ENCODE peak calls at places on chromosome 15, in four cellular contexts. H, Z, O and R are unnamed samples.
A peak's percentile ranks its signal among the peaks of the same experiment; 100 is the strongest.

GRCh38 chr15:74978503-74978902 is 16.9 kb upstream of the SCAMP5 start:
- DNase-seq in Z (no peak), O (no peak), H (no peak), R (no peak)

GRCh38 chr15:41573396-41573795 is 14.4 kb downstream of the TYRO3 start:
- DNase-seq in H (no peak), O (no peak), Z (no peak), R (no peak)

GRCh38 chr15:40550381-40551037 is 14.3 kb downstream of the CCDC32 start:
- DNase-seq in Z (no peak), H (no peak), O (no peak), R (no peak)

GRCh38 chr15:66065325-66065724 is 188.2 kb downstream of the MEGF11 start:
- DNase-seq in H (peak; percentile 40), Z (no peak), O (no peak), R (no peak)

GRCh38 chr15:23648920-23649515 is 1.4 kb upstream of the MAGEL2 start:
- DNase-seq in Z (peak; percentile 82), O (no peak), H (no peak), R (no peak)

GRCh38 chr15:77160562-77161481 is 89.9 kb upstream of the TSPAN3 start:
- DNase-seq in Z (peak; percentile 16), O (no peak), H (no peak), R (no peak)

GRCh38 chr15:55742927-55743614 is at the start of gene PRTG:
- DNase-seq in O (no peak), Z (peak; percentile 78), H (peak; percentile 81), R (no peak)

GRCh38 chr15:52247032-52247431 is 48.6 kb downstream of the MYO5C start:
- DNase-seq in O (no peak), H (no peak), Z (no peak), R (no peak)

GRCh38 chr15:68311859-68312557 is 34.5 kb downstream of the FEM1B start:
- DNase-seq in O (peak; percentile 10), H (no peak), Z (no peak), R (no peak)

GRCh38 chr15:69469467-69470191 is 17.0 kb downstream of the RPLP1 start:
- DNase-seq in H (no peak), O (no peak), Z (no peak), R (no peak)

GRCh38 chr15:79811406-79812405 is 85.1 kb downstream of the MTHFS start:
- DNase-seq in H (peak; percentile 87), Z (no peak), O (peak; percentile 78), R (no peak)

GRCh38 chr15:42674472-42674871 is 62.5 kb downstream of the CDAN1 start:
- DNase-seq in H (no peak), Z (no peak), O (no peak), R (no peak)

GRCh38 chr15:36278219-36278618 is 301.2 kb upstream of the CDIN1 start:
- DNase-seq in Z (peak; percentile 57), H (no peak), O (no peak), R (no peak)

GRCh38 chr15:72932461-72932860 is 119.8 kb upstream of the NEO1 start:
- DNase-seq in H (no peak), O (no peak), Z (no peak), R (no peak)

GRCh38 chr15:73632670-73633058 is 525 bp downstream of the NPTN start:
- DNase-seq in H (peak; percentile 78), Z (peak; percentile 32), O (no peak), R (no peak)

GRCh38 chr15:63575312-63575711 is 21.9 kb upstream of the FBXL22 start:
- DNase-seq in Z (no peak), O (no peak), H (no peak), R (no peak)

GRCh38 chr15:75151214-75152128 is 50.2 kb upstream of the C15orf39 start:
- DNase-seq in H (no peak), Z (no peak), O (no peak), R (no peak)

GRCh38 chr15:53378096-53378620 is 381.3 kb downstream of the WDR72 start:
- DNase-seq in O (no peak), Z (no peak), H (no peak), R (no peak)

DNA sequence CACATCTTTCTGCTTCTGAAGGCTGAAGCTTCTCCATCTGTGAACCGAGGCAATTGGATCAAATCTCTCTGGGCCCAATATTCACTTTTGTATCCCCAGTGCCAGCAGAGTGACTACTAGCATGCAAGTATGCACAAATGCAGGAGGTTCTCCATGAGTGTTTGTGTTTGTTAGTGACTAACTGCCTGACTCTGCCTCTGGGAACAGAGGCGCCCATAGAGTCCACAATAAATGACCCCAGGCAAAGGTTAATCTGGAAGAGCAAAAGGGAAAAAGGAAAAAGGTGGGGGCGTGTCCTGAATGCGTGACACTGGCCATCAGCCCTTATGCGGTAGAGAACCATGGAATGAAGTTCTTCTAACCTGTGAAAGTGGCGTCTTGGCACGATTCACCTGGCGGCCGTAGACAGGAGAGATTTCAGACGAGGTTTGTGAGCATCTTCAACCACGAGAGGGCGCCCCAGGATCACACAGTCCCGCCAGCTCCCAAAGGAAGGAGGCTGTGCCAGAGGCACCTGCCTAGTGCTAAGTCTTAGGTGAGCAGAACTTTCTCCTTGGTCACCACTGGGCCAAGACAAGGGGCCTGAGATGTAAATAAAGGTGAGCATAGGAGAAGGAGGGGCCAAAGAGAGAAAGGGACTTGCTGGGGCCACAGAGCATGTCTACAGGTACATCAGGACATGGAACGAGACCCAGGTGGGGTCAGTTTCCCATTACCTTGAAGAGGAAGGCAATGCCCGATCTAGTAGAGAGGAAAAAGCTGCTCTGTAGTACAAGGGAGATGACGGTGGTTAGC is 44.2 kb downstream of the RBPMS2 start:
- DNase-seq in O (peak; percentile 83), Z (peak; percentile 96), H (peak; percentile 93), R (peak; percentile 54)
- TF ChIP-seq POLR2AphosphoS5 in O (no peak), Z (peak; percentile 60), H (no peak), R (no peak)

GRCh38 chr15:32908135-32908801 is 190.5 kb downstream of the GREM1 start:
- DNase-seq in H (no peak), O (no peak), Z (no peak), R (no peak)
- TF ChIP-seq POLR2AphosphoS5 in H (no peak), O (no peak), Z (no peak), R (no peak)

GRCh38 chr15:81295466-81296145 is 28.3 kb downstream of the STARD5 start:
- DNase-seq in O (no peak), H (no peak), Z (no peak), R (no peak)

GRCh38 chr15:81297580-81298575 is 26.1 kb downstream of the STARD5 start:
- DNase-seq in O (no peak), Z (no peak), H (no peak), R (no peak)

GRCh38 chr15:81297147-81297572 is 26.8 kb downstream of the STARD5 start:
- DNase-seq in H (no peak), Z (no peak), O (no peak), R (no peak)

GRCh38 chr15:81296218-81296617 is 27.7 kb downstream of the STARD5 start:
- DNase-seq in H (no peak), O (no peak), Z (no peak), R (no peak)

GRCh38 chr15:81296673-81297072 is 27.3 kb downstream of the STARD5 start:
- DNase-seq in H (peak; percentile 73), O (peak; percentile 37), Z (no peak), R (no peak)
- TF ChIP-seq POLR2AphosphoS5 in H (no peak), O (no peak), Z (no peak), R (no peak)

DNA sequence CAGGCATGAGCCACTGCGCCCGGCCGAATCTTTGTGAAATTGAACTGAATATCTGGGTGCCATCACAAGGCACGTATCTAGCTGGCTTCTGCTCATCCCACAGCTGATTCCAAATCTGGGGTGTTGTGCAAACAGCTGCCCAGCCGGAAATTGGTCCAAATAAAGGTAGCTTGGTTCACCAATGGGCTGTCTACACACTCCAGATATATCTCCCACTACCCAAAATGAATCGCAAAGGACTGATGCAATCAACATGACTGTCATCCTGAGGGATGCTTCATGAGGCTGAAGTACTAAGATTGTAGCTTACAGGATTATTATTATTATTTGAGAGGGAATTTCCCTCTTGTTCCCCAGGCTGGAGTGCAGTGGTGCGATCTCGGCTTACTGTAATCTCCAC is 28.1 kb downstream of the LARP6 start:
- DNase-seq in O (no peak), Z (no peak), H (no peak), R (no peak)
- TF ChIP-seq POLR2AphosphoS5 in O (no peak), Z (no peak), H (no peak), R (no peak)

DNA sequence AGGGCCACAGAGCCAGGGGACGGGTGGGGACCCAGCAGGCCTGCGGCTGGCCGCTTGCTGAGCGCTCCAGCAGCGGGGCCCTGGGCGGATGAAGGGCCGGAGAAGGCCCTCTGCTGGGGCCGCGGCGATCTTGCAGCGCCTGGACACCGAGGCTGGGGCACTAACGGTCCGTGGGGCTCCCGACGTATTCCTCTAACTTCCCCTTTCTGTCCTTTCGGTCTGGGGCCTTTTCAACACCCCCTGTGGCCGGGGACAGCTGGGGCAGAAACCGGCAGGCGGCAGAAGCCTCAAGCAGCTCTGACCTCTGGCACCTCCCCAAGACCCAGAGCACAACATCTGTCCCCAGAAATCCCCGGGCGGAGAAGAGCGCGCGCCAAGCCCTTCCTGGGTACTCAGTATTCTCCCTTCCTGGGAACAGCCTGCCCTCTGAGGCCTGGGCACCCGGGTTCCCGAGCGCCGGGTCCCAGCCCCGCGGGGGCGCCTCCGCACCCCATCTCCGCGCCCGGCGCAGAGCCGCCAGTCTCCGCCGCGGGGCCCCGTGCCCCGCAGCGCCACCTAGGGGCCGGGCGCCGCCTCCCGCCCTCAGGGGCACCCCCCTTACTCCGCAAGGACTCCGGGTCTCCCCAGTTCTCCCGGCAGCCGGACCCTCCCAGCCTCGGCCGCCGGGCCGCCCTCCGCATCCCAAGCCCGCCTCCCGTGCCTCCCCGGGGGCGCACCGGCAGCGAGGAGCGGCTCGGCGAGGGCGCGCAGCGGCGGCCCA is 587 bp upstream of the SLCO3A1 start:
- DNase-seq in Z (peak; percentile 75), O (peak; percentile 52), H (peak; percentile 88), R (no peak)
- TF ChIP-seq POLR2AphosphoS5 in Z (no peak), O (no peak), H (no peak), R (no peak)

DNA sequence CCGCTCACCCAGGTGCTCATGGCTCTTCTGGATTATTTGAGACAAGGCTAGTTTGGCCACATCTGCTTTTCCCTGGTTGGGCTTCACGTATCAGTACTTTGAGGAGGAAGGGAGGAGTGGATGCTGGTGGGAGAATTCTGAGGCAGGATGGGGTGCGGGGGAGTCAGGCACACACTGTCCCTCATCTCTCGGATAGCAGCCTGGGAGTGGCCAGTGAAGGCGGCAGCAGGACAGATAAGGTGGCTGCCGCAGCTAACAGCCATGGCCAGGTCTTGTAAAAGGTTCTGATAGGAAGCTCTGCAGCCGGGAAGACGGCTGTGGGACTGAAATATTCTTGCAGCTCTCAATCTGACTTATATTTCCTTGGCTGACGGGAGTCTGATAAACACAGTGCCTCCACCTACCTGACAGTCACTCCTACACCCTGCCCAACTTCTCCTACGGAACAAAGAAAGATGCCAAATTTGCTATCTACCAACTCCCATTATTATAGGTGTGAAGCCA is 87.3 kb downstream of the MESD start:
- DNase-seq in H (no peak), Z (no peak), O (no peak), R (no peak)
- TF ChIP-seq POLR2AphosphoS5 in H (no peak), Z (no peak), O (no peak), R (no peak)